ENCODE peak calls at places on chromosomes 16 and 17, in six cellular contexts. S, C, Q, E, D and M are unnamed samples.

GRCh38 chr17:17403899-17404576 is 72.8 kb upstream of the MED9 start:
- DNase-seq in S (no peak), Q (peak), C (peak), E (peak), D (no peak), M (peak)

GRCh38 chr17:13410874-13411273 is 190.9 kb downstream of the HS3ST3A1 start:
- DNase-seq in C (no peak), E (no peak), D (no peak), Q (no peak), S (no peak), M (no peak)

GRCh38 chr16:27238591-27238990 is 30.0 kb downstream of the NSMCE1 start:
- DNase-seq in C (no peak), E (no peak), Q (no peak), D (no peak), S (no peak), M (no peak)

GRCh38 chr16:17827313-17827712 is 356.6 kb upstream of the XYLT1 start:
- DNase-seq in S (peak), C (no peak), D (no peak), E (no peak), Q (no peak), M (no peak)

GRCh38 chr16:27550582-27550920 is 607 bp downstream of the KATNIP start:
- DNase-seq in Q (no peak), E (no peak), S (no peak), D (no peak), C (no peak), M (no peak)

GRCh38 chr16:86231996-86232350 is 278.4 kb upstream of the FOXF1 start:
- DNase-seq in E (no peak), C (no peak), D (no peak), S (no peak), Q (no peak), M (no peak)

GRCh38 chr17:30796016-30796415 is 28.5 kb downstream of the CRLF3 start:
- DNase-seq in S (no peak), Q (no peak), C (no peak), D (no peak), E (no peak), M (no peak)

GRCh38 chr16:54503011-54503410 is 216.4 kb upstream of the IRX3 start:
- DNase-seq in D (no peak), C (no peak), S (no peak), Q (no peak), E (no peak), M (no peak)

GRCh38 chr16:87333581-87334331 is 16.6 kb upstream of the C16orf95 start:
- DNase-seq in E (no peak), D (no peak), C (no peak), Q (no peak), S (no peak), M (no peak)

GRCh38 chr16:3580271-3580670 is 3.1 kb upstream of the NLRC3 start:
- DNase-seq in E (no peak), C (no peak), S (no peak), D (no peak), Q (no peak), M (no peak)

GRCh38 chr17:59377410-59377809 is 46.0 kb downstream of the YPEL2 start:
- DNase-seq in Q (peak), D (no peak), S (no peak), C (no peak), E (no peak), M (no peak)

GRCh38 chr16:89473791-89474414 is 16.5 kb downstream of the ANKRD11 start:
- DNase-seq in Q (no peak), S (no peak), E (no peak), C (no peak), D (peak), M (no peak)

GRCh38 chr16:86597880-86598606 is 19.7 kb downstream of the FOXL1 start:
- DNase-seq in E (no peak), Q (no peak), S (no peak), D (no peak), C (no peak), M (no peak)

GRCh38 chr16:22318690-22319358 is 21.6 kb downstream of the POLR3E start:
- DNase-seq in S (no peak), C (peak), Q (no peak), D (peak), E (peak), M (peak)

GRCh38 chr16:4032768-4033167 is 83.5 kb downstream of the ADCY9 start:
- DNase-seq in E (peak), C (no peak), D (no peak), S (no peak), Q (no peak), M (peak)

GRCh38 chr16:3235856-3236669 is 1.1 kb upstream of the ZNF200 start:
- DNase-seq in S (no peak), E (no peak), Q (peak), C (peak), D (no peak), M (peak)

GRCh38 chr17:36600936-36601302 is 464 bp upstream of the MRM1 start:
- DNase-seq in E (no peak), Q (no peak), D (no peak), C (no peak), S (no peak), M (no peak)

GRCh38 chr17:53118948-53119347 is 703.8 kb upstream of the KIF2B start:
- DNase-seq in D (no peak), C (no peak), S (no peak), Q (no peak), E (no peak), M (no peak)

GRCh38 chr16:28081391-28081790 is 17.9 kb upstream of the GSG1L start:
- DNase-seq in Q (no peak), S (no peak), E (no peak), C (no peak), D (no peak), M (no peak)

GRCh38 chr16:2482181-2483107 is 7.5 kb downstream of the TBC1D24 start:
- DNase-seq in Q (no peak), S (peak), E (no peak), D (peak), C (no peak), M (no peak)